ENCODE peak calls at places on chromosomes 4 and X, in eight cellular contexts. One of them, this sample, is unnamed.

GRCh38 chr4:34261799-34262314 is 1982.5 kb downstream of the ARAP2 start:
- DNase-seq in brain microvascular endothelial cell: no peak
- DNase-seq in lung: no peak
- DNase-seq in fibroblast of mammary gland: no peak
- DNase-seq in WERI-Rb-1: no peak
- DNase-seq in uterus: no peak
- DNase-seq in cardiac fibroblast: no peak
- DNase-seq in endothelial cell: no peak
- DNase-seq in this sample: no peak

GRCh38 chr4:155906554-155907247 is 3.2 kb downstream of the TDO2 start:
- DNase-seq in brain microvascular endothelial cell: peak; percentile 98
- DNase-seq in WERI-Rb-1: no peak
- DNase-seq in cardiac fibroblast: peak; percentile 98
- DNase-seq in endothelial cell: no peak
- DNase-seq in lung: no peak
- DNase-seq in fibroblast of mammary gland: peak; percentile 99
- DNase-seq in uterus: no peak
- DNase-seq in this sample: no peak

GRCh38 chr4:145951931-145952330 is 13.3 kb upstream of the ZNF827 start:
- DNase-seq in lung: no peak
- DNase-seq in endothelial cell: no peak
- DNase-seq in WERI-Rb-1: no peak
- DNase-seq in fibroblast of mammary gland: peak; percentile 39
- DNase-seq in cardiac fibroblast: peak; percentile 72
- DNase-seq in brain microvascular endothelial cell: no peak
- DNase-seq in uterus: no peak
- DNase-seq in this sample: no peak

GRCh38 chr4:151231915-151232595 is 44.9 kb upstream of the PRSS48 start:
- DNase-seq in WERI-Rb-1: peak; percentile 65
- DNase-seq in cardiac fibroblast: no peak
- DNase-seq in endothelial cell: no peak
- DNase-seq in brain microvascular endothelial cell: peak; percentile 47
- DNase-seq in lung: no peak
- DNase-seq in fibroblast of mammary gland: no peak
- DNase-seq in uterus: peak; percentile 29
- DNase-seq in this sample: no peak

GRCh38 chr4:182643801-182644311 is 273.3 kb downstream of the DCTD start:
- DNase-seq in cardiac fibroblast: peak; percentile 74
- DNase-seq in fibroblast of mammary gland: peak; percentile 63
- DNase-seq in endothelial cell: no peak
- DNase-seq in brain microvascular endothelial cell: peak; percentile 81
- DNase-seq in WERI-Rb-1: no peak
- DNase-seq in lung: no peak
- DNase-seq in uterus: no peak
- DNase-seq in this sample: no peak

GRCh38 chr4:105520819-105521790 is 31.3 kb upstream of the ARHGEF38 start:
- DNase-seq in endothelial cell: peak; percentile 60
- DNase-seq in cardiac fibroblast: peak; percentile 62
- DNase-seq in uterus: no peak
- DNase-seq in fibroblast of mammary gland: peak; percentile 47
- DNase-seq in brain microvascular endothelial cell: peak; percentile 53
- DNase-seq in lung: no peak
- DNase-seq in WERI-Rb-1: peak; percentile 57
- DNase-seq in this sample: peak; percentile 45

GRCh38 chrX:129577473-129577872 is 37.4 kb downstream of the OCRL start:
- DNase-seq in endothelial cell: no peak
- DNase-seq in WERI-Rb-1: peak; percentile 26
- DNase-seq in brain microvascular endothelial cell: peak; percentile 87
- DNase-seq in cardiac fibroblast: peak; percentile 88
- DNase-seq in uterus: no peak
- DNase-seq in lung: no peak
- DNase-seq in fibroblast of mammary gland: peak; percentile 83
- DNase-seq in this sample: no peak

GRCh38 chrX:3548743-3549441 is 164.6 kb downstream of the PRKX start:
- DNase-seq in brain microvascular endothelial cell: peak; percentile 42
- DNase-seq in fibroblast of mammary gland: peak; percentile 87
- DNase-seq in uterus: no peak
- DNase-seq in cardiac fibroblast: peak; percentile 74
- DNase-seq in WERI-Rb-1: peak; percentile 11
- DNase-seq in lung: no peak
- DNase-seq in endothelial cell: no peak
- DNase-seq in this sample: no peak

GRCh38 chrX:148658115-148658725 is 157.8 kb downstream of the AFF2 start:
- DNase-seq in cardiac fibroblast: peak; percentile 3
- DNase-seq in brain microvascular endothelial cell: no peak
- DNase-seq in uterus: no peak
- DNase-seq in fibroblast of mammary gland: peak; percentile 11
- DNase-seq in WERI-Rb-1: no peak
- DNase-seq in lung: no peak
- DNase-seq in endothelial cell: no peak
- DNase-seq in this sample: no peak

GRCh38 chrX:70253377-70254062 is 6.5 kb downstream of the P2RY4 start:
- DNase-seq in uterus: no peak
- DNase-seq in brain microvascular endothelial cell: no peak
- DNase-seq in WERI-Rb-1: no peak
- DNase-seq in cardiac fibroblast: peak; percentile 16
- DNase-seq in fibroblast of mammary gland: peak; percentile 33
- DNase-seq in endothelial cell: no peak
- DNase-seq in lung: no peak
- DNase-seq in this sample: no peak

GRCh38 chr4:15451866-15452765 is 17.6 kb upstream of the CC2D2A start:
- DNase-seq in WERI-Rb-1: no peak
- DNase-seq in cardiac fibroblast: peak; percentile 96
- DNase-seq in endothelial cell: no peak
- DNase-seq in uterus: no peak
- DNase-seq in lung: no peak
- DNase-seq in fibroblast of mammary gland: peak; percentile 97
- DNase-seq in brain microvascular endothelial cell: peak; percentile 95
- DNase-seq in this sample: no peak

GRCh38 chr4:8477095-8477635 is 36.6 kb downstream of the TRMT44 start:
- DNase-seq in endothelial cell: no peak
- DNase-seq in cardiac fibroblast: no peak
- DNase-seq in fibroblast of mammary gland: no peak
- DNase-seq in lung: no peak
- DNase-seq in brain microvascular endothelial cell: no peak
- DNase-seq in WERI-Rb-1: no peak
- DNase-seq in uterus: no peak
- DNase-seq in this sample: no peak

GRCh38 chrX:8404443-8404842 is 60.2 kb upstream of the VCX3B start:
- DNase-seq in brain microvascular endothelial cell: peak; percentile 6
- DNase-seq in fibroblast of mammary gland: no peak
- DNase-seq in endothelial cell: no peak
- DNase-seq in cardiac fibroblast: no peak
- DNase-seq in WERI-Rb-1: peak; percentile 18
- DNase-seq in lung: peak; percentile 36
- DNase-seq in uterus: no peak
- DNase-seq in this sample: no peak

GRCh38 chrX:20487227-20487626 is 220.5 kb upstream of the RPS6KA3 start:
- DNase-seq in uterus: no peak
- DNase-seq in WERI-Rb-1: no peak
- DNase-seq in lung: no peak
- DNase-seq in endothelial cell: no peak
- DNase-seq in cardiac fibroblast: peak; percentile 56
- DNase-seq in brain microvascular endothelial cell: peak; percentile 24
- DNase-seq in fibroblast of mammary gland: peak; percentile 43
- DNase-seq in this sample: no peak

GRCh38 chr4:186765673-186766546 is 42.3 kb upstream of the FAT1 start:
- DNase-seq in uterus: no peak
- DNase-seq in fibroblast of mammary gland: no peak
- DNase-seq in brain microvascular endothelial cell: no peak
- DNase-seq in WERI-Rb-1: no peak
- DNase-seq in cardiac fibroblast: peak; percentile 20
- DNase-seq in lung: no peak
- DNase-seq in endothelial cell: no peak
- DNase-seq in this sample: no peak

GRCh38 chrX:7378406-7378805 is 230.5 kb upstream of the PUDP start:
- DNase-seq in uterus: no peak
- DNase-seq in cardiac fibroblast: no peak
- DNase-seq in WERI-Rb-1: no peak
- DNase-seq in lung: no peak
- DNase-seq in endothelial cell: no peak
- DNase-seq in fibroblast of mammary gland: no peak
- DNase-seq in brain microvascular endothelial cell: no peak
- DNase-seq in this sample: no peak

GRCh38 chr4:159229164-159229563 is 126.3 kb downstream of the RAPGEF2 start:
- DNase-seq in uterus: no peak
- DNase-seq in WERI-Rb-1: no peak
- DNase-seq in cardiac fibroblast: peak; percentile 87
- DNase-seq in brain microvascular endothelial cell: peak; percentile 83
- DNase-seq in lung: no peak
- DNase-seq in endothelial cell: no peak
- DNase-seq in fibroblast of mammary gland: no peak
- DNase-seq in this sample: no peak

GRCh38 chr4:4914059-4914820 is 54.8 kb downstream of the MSX1 start:
- DNase-seq in fibroblast of mammary gland: peak; percentile 68
- DNase-seq in uterus: no peak
- DNase-seq in endothelial cell: no peak
- DNase-seq in cardiac fibroblast: peak; percentile 1
- DNase-seq in lung: no peak
- DNase-seq in brain microvascular endothelial cell: peak; percentile 0
- DNase-seq in WERI-Rb-1: peak; percentile 25
- DNase-seq in this sample: no peak

GRCh38 chrX:117996918-117997480 is 119.6 kb downstream of the KLHL13 start:
- DNase-seq in lung: no peak
- DNase-seq in WERI-Rb-1: no peak
- DNase-seq in fibroblast of mammary gland: peak; percentile 11
- DNase-seq in uterus: no peak
- DNase-seq in brain microvascular endothelial cell: no peak
- DNase-seq in endothelial cell: no peak
- DNase-seq in cardiac fibroblast: peak; percentile 8
- DNase-seq in this sample: no peak
- TF ChIP-seq CTCF in lung: no peak
- TF ChIP-seq CTCF in WERI-Rb-1: no peak
- TF ChIP-seq CTCF in fibroblast of mammary gland: peak; percentile 48
- TF ChIP-seq CTCF in uterus: no peak
- TF ChIP-seq CTCF in brain microvascular endothelial cell: peak; percentile 40
- TF ChIP-seq CTCF in endothelial cell: no peak
- TF ChIP-seq CTCF in cardiac fibroblast: no peak
- TF ChIP-seq CTCF in this sample: no peak

GRCh38 chr4:116705466-116705865 is 379.9 kb downstream of the TRAM1L1 start:
- DNase-seq in fibroblast of mammary gland: no peak
- DNase-seq in brain microvascular endothelial cell: no peak
- DNase-seq in endothelial cell: no peak
- DNase-seq in lung: no peak
- DNase-seq in WERI-Rb-1: no peak
- DNase-seq in uterus: no peak
- DNase-seq in cardiac fibroblast: no peak
- DNase-seq in this sample: no peak

GRCh38 chr4:116702949-116703348 is 382.4 kb downstream of the TRAM1L1 start:
- DNase-seq in uterus: no peak
- DNase-seq in brain microvascular endothelial cell: no peak
- DNase-seq in cardiac fibroblast: no peak
- DNase-seq in WERI-Rb-1: peak; percentile 27
- DNase-seq in fibroblast of mammary gland: no peak
- DNase-seq in lung: no peak
- DNase-seq in endothelial cell: no peak
- DNase-seq in this sample: no peak
- TF ChIP-seq CTCF in uterus: no peak
- TF ChIP-seq CTCF in brain microvascular endothelial cell: peak; percentile 18
- TF ChIP-seq CTCF in cardiac fibroblast: no peak
- TF ChIP-seq CTCF in WERI-Rb-1: peak; percentile 43
- TF ChIP-seq CTCF in fibroblast of mammary gland: no peak
- TF ChIP-seq CTCF in lung: no peak
- TF ChIP-seq CTCF in endothelial cell: no peak
- TF ChIP-seq CTCF in this sample: no peak

GRCh38 chr4:163191999-163192398 is 25.3 kb upstream of the NAF1 start:
- DNase-seq in lung: no peak
- DNase-seq in uterus: no peak
- DNase-seq in fibroblast of mammary gland: peak; percentile 7
- DNase-seq in cardiac fibroblast: peak; percentile 35
- DNase-seq in WERI-Rb-1: no peak
- DNase-seq in endothelial cell: no peak
- DNase-seq in brain microvascular endothelial cell: peak; percentile 4
- DNase-seq in this sample: no peak
- TF ChIP-seq CTCF in lung: no peak
- TF ChIP-seq CTCF in uterus: no peak
- TF ChIP-seq CTCF in fibroblast of mammary gland: peak; percentile 22
- TF ChIP-seq CTCF in cardiac fibroblast: peak; percentile 30
- TF ChIP-seq CTCF in WERI-Rb-1: peak; percentile 34
- TF ChIP-seq CTCF in endothelial cell: no peak
- TF ChIP-seq CTCF in brain microvascular endothelial cell: peak; percentile 26
- TF ChIP-seq CTCF in this sample: no peak

GRCh38 chr4:39255266-39255665 is 72.9 kb downstream of the WDR19 start:
- DNase-seq in fibroblast of mammary gland: peak; percentile 6
- DNase-seq in cardiac fibroblast: peak; percentile 81
- DNase-seq in uterus: no peak
- DNase-seq in brain microvascular endothelial cell: peak; percentile 14
- DNase-seq in endothelial cell: no peak
- DNase-seq in WERI-Rb-1: no peak
- DNase-seq in lung: no peak
- DNase-seq in this sample: no peak
- TF ChIP-seq CTCF in fibroblast of mammary gland: peak; percentile 21
- TF ChIP-seq CTCF in cardiac fibroblast: peak; percentile 43
- TF ChIP-seq CTCF in uterus: no peak
- TF ChIP-seq CTCF in brain microvascular endothelial cell: peak; percentile 50
- TF ChIP-seq CTCF in endothelial cell: no peak
- TF ChIP-seq CTCF in WERI-Rb-1: peak; percentile 15
- TF ChIP-seq CTCF in lung: no peak
- TF ChIP-seq CTCF in this sample: no peak

GRCh38 chr4:147640331-147640730 is 23.1 kb downstream of the TMEM184C start:
- DNase-seq in endothelial cell: no peak
- DNase-seq in lung: no peak
- DNase-seq in brain microvascular endothelial cell: no peak
- DNase-seq in fibroblast of mammary gland: peak; percentile 13
- DNase-seq in uterus: no peak
- DNase-seq in WERI-Rb-1: no peak
- DNase-seq in cardiac fibroblast: no peak
- DNase-seq in this sample: no peak
- TF ChIP-seq CTCF in endothelial cell: no peak
- TF ChIP-seq CTCF in lung: no peak
- TF ChIP-seq CTCF in brain microvascular endothelial cell: no peak
- TF ChIP-seq CTCF in fibroblast of mammary gland: no peak
- TF ChIP-seq CTCF in uterus: no peak
- TF ChIP-seq CTCF in WERI-Rb-1: no peak
- TF ChIP-seq CTCF in cardiac fibroblast: no peak
- TF ChIP-seq CTCF in this sample: no peak

GRCh38 chr4:65089666-65090065 is 580.6 kb downstream of the EPHA5 start:
- DNase-seq in lung: no peak
- DNase-seq in endothelial cell: no peak
- DNase-seq in brain microvascular endothelial cell: peak; percentile 13
- DNase-seq in cardiac fibroblast: peak; percentile 28
- DNase-seq in uterus: no peak
- DNase-seq in fibroblast of mammary gland: peak; percentile 1
- DNase-seq in WERI-Rb-1: no peak
- DNase-seq in this sample: no peak
- TF ChIP-seq CTCF in lung: no peak
- TF ChIP-seq CTCF in endothelial cell: no peak
- TF ChIP-seq CTCF in brain microvascular endothelial cell: peak; percentile 52
- TF ChIP-seq CTCF in cardiac fibroblast: peak; percentile 29
- TF ChIP-seq CTCF in uterus: no peak
- TF ChIP-seq CTCF in fibroblast of mammary gland: peak; percentile 4
- TF ChIP-seq CTCF in WERI-Rb-1: peak; percentile 23
- TF ChIP-seq CTCF in this sample: no peak

GRCh38 chrX:74325130-74326059 is 21.4 kb downstream of the ZCCHC13 start:
- DNase-seq in fibroblast of mammary gland: no peak
- DNase-seq in cardiac fibroblast: no peak
- DNase-seq in uterus: no peak
- DNase-seq in lung: no peak
- DNase-seq in WERI-Rb-1: no peak
- DNase-seq in endothelial cell: peak; percentile 7
- DNase-seq in brain microvascular endothelial cell: no peak
- DNase-seq in this sample: no peak
- TF ChIP-seq CTCF in fibroblast of mammary gland: no peak
- TF ChIP-seq CTCF in cardiac fibroblast: no peak
- TF ChIP-seq CTCF in uterus: no peak
- TF ChIP-seq CTCF in lung: no peak
- TF ChIP-seq CTCF in WERI-Rb-1: peak; percentile 7
- TF ChIP-seq CTCF in endothelial cell: no peak
- TF ChIP-seq CTCF in brain microvascular endothelial cell: no peak
- TF ChIP-seq CTCF in this sample: no peak